ENCODE peak calls at places on chromosome 17, in six cellular contexts. P, F, D, I, E and U are unnamed samples.

GRCh38 chr17:72244494-72244893 is 123.7 kb downstream of the SOX9 start:
- DNase-seq in E (no peak), F (no peak), P (no peak), D (peak; percentile 25), I (no peak), U (no peak)

GRCh38 chr17:15341385-15341849 is at the start of gene TEKT3:
- DNase-seq in E (peak; percentile 85), P (peak; percentile 90), D (peak; percentile 78), F (peak; percentile 73), I (peak; percentile 92), U (no peak)

GRCh38 chr17:82228278-82228841 is 482 bp upstream of the SLC16A3 start:
- DNase-seq in E (no peak), P (peak; percentile 60), F (no peak), D (peak; percentile 35), I (peak; percentile 89), U (peak; percentile 88)

GRCh38 chr17:49717371-49717841 is 9.6 kb upstream of the SLC35B1 start:
- DNase-seq in I (no peak), D (no peak), E (no peak), P (no peak), F (no peak), U (no peak)

GRCh38 chr17:82644148-82644547 is 4.1 kb downstream of the WDR45B start:
- DNase-seq in P (no peak), I (no peak), F (no peak), E (no peak), D (no peak), U (no peak)

GRCh38 chr17:76673729-76674128 is 30.2 kb upstream of the ST6GALNAC1 start:
- DNase-seq in D (no peak), I (no peak), F (no peak), E (no peak), P (no peak), U (peak; percentile 1)

GRCh38 chr17:44464037-44464436 is 39.2 kb downstream of the GPATCH8 start:
- DNase-seq in E (no peak), I (no peak), P (no peak), F (no peak), D (peak; percentile 6), U (no peak)

GRCh38 chr17:40075216-40076100 is 12.7 kb downstream of the THRA start:
- DNase-seq in D (peak; percentile 76), E (peak; percentile 77), F (peak; percentile 75), I (peak; percentile 91), P (peak; percentile 85), U (peak; percentile 74)

GRCh38 chr17:34254146-34254545 is 939 bp upstream of the CCL2 start:
- DNase-seq in I (no peak), P (no peak), E (no peak), D (peak; percentile 89), F (no peak), U (no peak)

GRCh38 chr17:50055426-50056216 is at the start of gene ITGA3:
- DNase-seq in P (peak; percentile 78), D (peak; percentile 87), I (peak; percentile 94), E (peak; percentile 88), F (no peak), U (peak; percentile 75)

GRCh38 chr17:21095735-21096134 is 31.0 kb upstream of the DHRS7B start:
- DNase-seq in F (no peak), E (no peak), P (no peak), I (no peak), D (no peak), U (no peak)

GRCh38 chr17:77693301-77693700 is 265.2 kb upstream of the TNRC6C start:
- DNase-seq in F (no peak), E (no peak), P (no peak), D (no peak), I (peak; percentile 40), U (no peak)

GRCh38 chr17:56432443-56432842 is 161.1 kb upstream of the NOG start:
- DNase-seq in P (no peak), D (no peak), E (no peak), F (no peak), I (no peak), U (no peak)

GRCh38 chr17:951388-952132 is 28.0 kb downstream of the NXN start:
- DNase-seq in D (peak; percentile 76), P (no peak), I (no peak), E (no peak), F (no peak), U (no peak)

GRCh38 chr17:83196088-83196765 is 116.8 kb downstream of the METRNL start:
- DNase-seq in D (peak; percentile 55), E (no peak), P (peak; percentile 17), F (peak; percentile 18), I (peak; percentile 62), U (no peak)

GRCh38 chr17:50473901-50474300 is 4.8 kb upstream of the RSAD1 start:
- DNase-seq in I (no peak), P (no peak), F (no peak), E (no peak), D (no peak), U (no peak)

GRCh38 chr17:14058051-14058450 is 11.3 kb upstream of the COX10 start:
- DNase-seq in F (no peak), D (peak; percentile 35), P (no peak), E (no peak), I (no peak), U (no peak)

GRCh38 chr17:80671823-80672105 is 127.1 kb downstream of the RPTOR start:
- DNase-seq in I (no peak), F (no peak), E (no peak), D (no peak), P (no peak), U (no peak)

GRCh38 chr17:1188812-1189211 is 9.0 kb upstream of the ABR start:
- DNase-seq in F (peak; percentile 69), I (peak; percentile 91), E (peak; percentile 85), D (peak; percentile 86), P (peak; percentile 81), U (no peak)

GRCh38 chr17:57574040-57574513 is 171.0 kb downstream of the CCDC182 start:
- DNase-seq in D (peak; percentile 88), E (no peak), F (no peak), I (no peak), P (peak; percentile 54), U (no peak)

GRCh38 chr17:41880130-41880529 is 14.9 kb upstream of the KLHL11 start:
- DNase-seq in I (no peak), F (no peak), P (no peak), D (no peak), E (no peak), U (no peak)

GRCh38 chr17:69810326-69811035 is 264.5 kb upstream of the KCNJ16 start:
- DNase-seq in I (no peak), P (no peak), F (no peak), E (no peak), D (no peak), U (no peak)

GRCh38 chr17:81401727-81402529 is 6.7 kb downstream of the BAHCC1 start:
- DNase-seq in P (peak; percentile 61), E (no peak), F (no peak), I (no peak), D (peak; percentile 65), U (peak; percentile 76)

DNA sequence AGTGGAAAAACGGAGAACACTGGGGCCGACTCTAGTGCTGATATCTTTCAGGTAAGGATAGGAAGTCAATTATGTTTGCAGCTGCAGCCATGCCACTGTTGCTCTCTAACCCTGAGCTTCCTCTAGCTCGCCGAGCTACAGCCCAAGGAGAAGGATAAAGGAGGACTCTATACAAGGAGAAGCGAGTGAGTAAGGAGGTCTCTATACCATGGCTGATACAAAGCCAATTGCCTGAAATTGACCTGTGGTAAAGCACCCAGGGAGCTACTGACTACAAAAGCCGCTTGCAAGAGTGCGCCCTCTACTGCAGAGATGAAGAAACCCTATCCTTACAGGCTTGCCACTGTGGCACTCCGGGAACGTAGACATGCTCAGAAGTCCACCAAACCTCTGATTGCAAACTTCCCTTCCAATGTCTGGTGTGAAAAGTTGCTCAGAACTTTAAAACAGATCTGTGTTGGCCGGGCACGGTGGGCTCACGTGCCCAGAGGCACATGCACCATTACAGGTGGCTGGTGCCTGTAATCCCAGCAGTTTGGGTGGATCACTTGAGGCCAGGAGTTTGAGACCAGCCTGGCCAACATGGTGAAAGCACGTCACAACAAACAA is 10.8 kb upstream of the SLC46A1 start:
- DNase-seq in F (no peak), D (peak; percentile 80), E (peak; percentile 71), P (no peak), I (no peak), U (peak; percentile 69)
- TF ChIP-seq CTCF in F (no peak), D (peak; percentile 93), E (peak; percentile 58), P (peak; percentile 76), I (peak; percentile 76), U (peak; percentile 85)

DNA sequence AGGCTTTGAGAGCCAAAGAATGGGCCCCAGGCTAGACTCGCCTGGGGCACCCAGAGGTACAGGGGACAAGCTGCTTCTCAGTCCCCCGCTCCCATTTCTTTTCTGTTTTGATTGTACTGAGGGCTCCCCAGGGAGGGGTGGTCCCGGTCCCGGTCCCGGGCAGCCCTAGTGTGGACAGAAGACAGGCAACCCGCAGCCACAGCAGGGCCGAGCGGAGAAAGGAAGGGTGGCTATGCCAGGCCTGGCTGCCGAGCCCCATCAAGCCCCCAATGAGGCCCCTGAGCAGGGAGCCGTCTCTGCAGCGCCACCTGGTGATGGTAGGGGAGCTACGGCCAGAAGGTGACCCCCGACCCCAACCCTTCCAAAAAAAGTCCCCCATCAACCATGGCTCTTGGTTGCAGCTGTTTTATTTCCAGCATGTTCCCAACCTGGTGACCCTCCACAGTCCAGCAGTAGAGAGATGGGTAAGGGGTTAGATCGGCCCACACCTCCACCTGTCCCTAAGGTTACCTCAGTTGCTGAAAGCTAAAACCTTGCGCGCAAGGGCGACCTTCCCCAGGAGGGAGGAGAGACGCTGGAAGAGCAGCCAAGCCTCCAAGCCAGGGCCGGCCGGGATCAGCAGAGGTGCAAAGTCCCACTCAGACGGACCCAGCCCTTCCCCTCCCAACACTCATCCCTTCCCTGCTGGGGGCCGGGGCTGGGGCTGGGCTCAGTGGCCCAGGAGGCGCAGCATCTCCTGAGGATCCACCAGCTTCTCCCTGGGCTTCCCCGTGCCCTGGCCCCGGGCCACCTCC is 2.6 kb upstream of the GRIN2C start:
- DNase-seq in I (peak; percentile 86), E (peak; percentile 68), D (peak; percentile 63), P (peak; percentile 65), F (peak; percentile 48), U (peak; percentile 86)
- TF ChIP-seq CTCF in I (peak; percentile 64), E (peak; percentile 28), D (peak; percentile 76), P (peak; percentile 78), F (no peak), U (peak; percentile 55)

DNA sequence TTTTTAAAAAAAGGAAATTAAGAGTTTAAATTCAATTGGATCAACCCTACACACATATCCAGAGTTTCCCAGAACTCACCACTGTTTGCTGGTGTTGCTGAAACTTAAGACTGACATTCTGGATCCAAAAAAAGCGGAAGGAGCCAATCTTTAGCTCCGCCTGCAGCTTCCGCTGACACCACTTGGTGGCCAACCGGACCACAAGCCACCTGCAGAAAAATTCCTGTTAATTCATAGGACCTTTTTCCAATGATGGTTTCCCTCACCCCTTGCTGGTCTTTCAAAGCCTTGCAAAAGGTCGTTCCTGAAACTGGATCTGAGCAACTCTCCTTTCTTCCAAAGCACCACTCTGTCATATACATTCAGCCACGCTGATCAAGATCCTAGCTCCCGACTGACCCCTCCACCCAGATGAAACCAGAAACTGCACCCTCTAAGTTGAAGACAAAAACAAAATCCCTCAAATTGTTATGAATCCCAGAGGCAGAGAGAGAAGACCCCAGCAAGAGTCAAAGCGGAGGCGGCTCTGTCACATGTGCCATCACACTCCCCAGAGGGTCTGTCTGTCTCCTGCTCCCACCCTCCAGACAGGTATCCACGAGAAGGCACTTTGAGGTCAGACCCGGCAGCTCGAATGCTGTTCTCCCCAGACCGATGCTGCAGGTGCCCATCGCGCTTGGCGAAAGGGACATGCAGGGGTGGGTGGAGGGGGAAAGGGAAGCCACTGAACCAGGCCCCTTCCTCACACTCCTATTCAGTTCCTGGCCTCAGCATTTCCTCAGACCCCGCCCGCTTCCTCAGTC is 778 bp downstream of the BLTP2 start:
- DNase-seq in D (peak; percentile 63), E (peak; percentile 64), P (no peak), F (no peak), I (peak; percentile 72), U (peak; percentile 65)
- TF ChIP-seq CTCF in D (peak; percentile 34), E (peak; percentile 8), P (peak; percentile 57), F (no peak), I (peak; percentile 54), U (peak; percentile 5)

GRCh38 chr17:16491703-16492612 is at the start of gene LRRC75A:
- DNase-seq in F (no peak), D (peak; percentile 39), E (no peak), I (peak; percentile 80), P (peak; percentile 49), U (peak; percentile 92)
- TF ChIP-seq CTCF in F (no peak), D (no peak), E (no peak), I (no peak), P (peak; percentile 19), U (no peak)